ENCODE peak calls at places on chromosomes 4 and X, in nine cellular contexts. Z is NCI-H1092 treated with DMSO at 0.1 percent for 48 hours, M is hepatocyte, O is NCI-H1105, I is HCEC 1CT, E is nephron progenitor cell, S is pancreas, R is non-pigmented ciliary epithelial cell, F is heart right ventricle. A is an unnamed sample.

GRCh38 chr4:1171306-1172227 is 816 bp downstream of the SPON2 start:
- DNase-seq in Z (peak; percentile 6), M (no peak), O (no peak), I (no peak), E (peak; percentile 64), S (no peak), R (no peak), F (no peak), A (no peak)

GRCh38 chr4:151486166-151486565 is 77.2 kb downstream of the FHIP1A start:
- DNase-seq in Z (no peak), M (no peak), O (no peak), I (peak; percentile 18), E (no peak), S (no peak), R (peak; percentile 66), F (no peak), A (no peak)

GRCh38 chrX:72048515-72049455 is 82.9 kb downstream of the RTL5 start:
- DNase-seq in Z (peak; percentile 55), M (peak; percentile 28), O (no peak), I (no peak), E (no peak), S (no peak), R (no peak), F (no peak), A (no peak)

GRCh38 chrX:140503714-140504351 is 1.0 kb downstream of the SOX3 start:
- DNase-seq in Z (no peak), M (peak; percentile 53), O (no peak), I (no peak), E (peak; percentile 61), S (no peak), R (no peak), F (no peak), A (no peak)

GRCh38 chrX:87409113-87409841 is 108.3 kb upstream of the KLHL4 start:
- DNase-seq in Z (no peak), M (peak; percentile 82), O (no peak), I (no peak), E (no peak), S (peak; percentile 90), R (peak; percentile 71), F (peak; percentile 36), A (no peak)

GRCh38 chr4:23323436-23323835 is 566.4 kb downstream of the PPARGC1A start:
- DNase-seq in Z (no peak), M (no peak), O (no peak), I (no peak), E (no peak), S (no peak), R (no peak), F (no peak), A (no peak)

GRCh38 chr4:74449571-74450297 is 4.8 kb downstream of the AREG start:
- DNase-seq in Z (no peak), M (no peak), O (no peak), I (peak; percentile 61), E (no peak), S (no peak), R (no peak), F (no peak), A (no peak)

GRCh38 chr4:173013232-173013932 is 155.2 kb upstream of the GALNT7 start:
- DNase-seq in Z (peak; percentile 55), M (peak; percentile 51), O (peak; percentile 7), I (peak; percentile 28), E (peak; percentile 74), S (peak; percentile 50), R (no peak), F (peak; percentile 38), A (peak; percentile 26)

GRCh38 chr4:176400816-176401461 is 81.2 kb downstream of the SPCS3 start:
- DNase-seq in Z (no peak), M (no peak), O (no peak), I (peak; percentile 71), E (no peak), S (no peak), R (no peak), F (no peak), A (no peak)

GRCh38 chrX:107574054-107574683 is 54.1 kb upstream of the PRPS1 start:
- DNase-seq in Z (no peak), M (no peak), O (no peak), I (peak; percentile 84), E (no peak), S (no peak), R (no peak), F (no peak), A (no peak)

GRCh38 chrX:75107863-75108509 is 48.1 kb downstream of the ABCB7 start:
- DNase-seq in Z (no peak), M (no peak), O (no peak), I (no peak), E (no peak), S (no peak), R (no peak), F (peak; percentile 7), A (no peak)

GRCh38 chr4:145230726-145231125 is 50.3 kb upstream of the OTUD4 start:
- DNase-seq in Z (no peak), M (no peak), O (no peak), I (peak; percentile 54), E (no peak), S (no peak), R (peak; percentile 14), F (no peak), A (no peak)

GRCh38 chr4:48129307-48130014 is 4.6 kb downstream of the TXK start:
- DNase-seq in Z (no peak), M (peak; percentile 30), O (no peak), I (no peak), E (no peak), S (no peak), R (no peak), F (no peak), A (no peak)

GRCh38 chr4:7293703-7294102 is 101.4 kb downstream of the SORCS2 start:
- DNase-seq in Z (no peak), M (no peak), O (no peak), I (no peak), E (no peak), S (no peak), R (no peak), F (no peak), A (no peak)

GRCh38 chrX:16869393-16870094 is 618 bp downstream of the RBBP7 start:
- DNase-seq in Z (peak; percentile 36), M (peak; percentile 89), O (peak; percentile 9), I (peak; percentile 20), E (peak; percentile 80), S (peak; percentile 26), R (no peak), F (peak; percentile 9), A (peak; percentile 72)

GRCh38 chrX:130024127-130024526 is 41.7 kb downstream of the BCORL1 start:
- DNase-seq in Z (no peak), M (peak; percentile 28), O (no peak), I (peak; percentile 42), E (peak; percentile 81), S (peak; percentile 64), R (peak; percentile 2), F (peak; percentile 79), A (no peak)

A was measured in NCI-H2081.